ENCODE peak calls at places on chromosomes 16 and 17, in four cellular contexts. M is IMR-90; H is CD4-positive, CD25-positive, alpha-beta regulatory T cell; K is dorsolateral prefrontal cortex. R is an unnamed sample.

GRCh38 chr16:50378417-50378816 is 9.6 kb upstream of the BRD7 start:
- DNase-seq in H (no peak), K (no peak), M (no peak), R (no peak)

GRCh38 chr17:43880420-43880991 is 26.8 kb downstream of the MPP2 start:
- DNase-seq in H (peak; percentile 15), K (no peak), M (no peak), R (no peak)

GRCh38 chr17:41484920-41485904 is 4.3 kb upstream of the KRT35 start:
- DNase-seq in H (no peak), M (no peak), K (no peak), R (no peak)

GRCh38 chr16:70481929-70482536 is 27.6 kb downstream of the FCSK start:
- DNase-seq in K (no peak), H (no peak), M (peak; percentile 57), R (no peak)

GRCh38 chr17:3796110-3796821 is 4.7 kb downstream of the ITGAE start:
- DNase-seq in K (no peak), M (no peak), H (peak; percentile 68), R (no peak)

GRCh38 chr16:55912022-55912421 is 36.8 kb upstream of the CES5A start:
- DNase-seq in M (no peak), H (no peak), K (peak; percentile 31), R (no peak)

GRCh38 chr17:67378444-67379250 is 1.6 kb downstream of the PITPNC1 start:
- DNase-seq in K (peak; percentile 55), H (peak; percentile 83), M (peak; percentile 82), R (no peak)

GRCh38 chr17:10046786-10047609 is 141.9 kb upstream of the RCVRN start:
- DNase-seq in H (no peak), M (no peak), K (no peak), R (no peak)

GRCh38 chr17:42467889-42468288 is 9.2 kb downstream of the ATP6V0A1 start:
- DNase-seq in H (no peak), K (no peak), M (no peak), R (no peak)

GRCh38 chr16:19578378-19578851 is 22.9 kb downstream of the VPS35L start:
- DNase-seq in K (peak; percentile 66), M (no peak), H (no peak), R (no peak)

GRCh38 chr17:31431098-31431794 is 39.8 kb downstream of the RAB11FIP4 start:
- DNase-seq in M (no peak), H (no peak), K (no peak), R (no peak)

GRCh38 chr17:49882434-49882833 is 34.6 kb upstream of the TAC4 start:
- DNase-seq in M (no peak), H (no peak), K (no peak), R (no peak)

GRCh38 chr17:337453-337852 is 15.2 kb downstream of the RPH3AL start:
- DNase-seq in K (no peak), M (no peak), H (no peak), R (no peak)

GRCh38 chr16:12096828-12097522 is 120.4 kb downstream of the SNX29 start:
- DNase-seq in M (no peak), K (no peak), H (no peak), R (no peak)

GRCh38 chr16:4391635-4392381 is 20.2 kb downstream of the VASN start:
- DNase-seq in M (no peak), H (no peak), K (no peak), R (no peak)

GRCh38 chr16:12225816-12226480 is 249.4 kb downstream of the SNX29 start:
- DNase-seq in M (peak; percentile 53), H (no peak), K (no peak), R (no peak)

GRCh38 chr16:70553645-70554044 is 30.0 kb downstream of the SF3B3 start:
- DNase-seq in K (no peak), M (peak; percentile 94), H (no peak), R (no peak)

GRCh38 chr16:83887088-83887487 is 11.8 kb upstream of the MLYCD start:
- DNase-seq in M (no peak), H (no peak), K (peak; percentile 53), R (no peak)

GRCh38 chr17:3894927-3895343 is 2.1 kb upstream of the CAMKK1 start:
- DNase-seq in H (no peak), K (no peak), M (peak; percentile 47), R (no peak)

GRCh38 chr16:67053767-67054334 is 24.9 kb downstream of the CBFB start:
- DNase-seq in M (no peak), K (no peak), H (no peak), R (no peak)

GRCh38 chr16:55563797-55564196 is 2.7 kb upstream of the CAPNS2 start:
- DNase-seq in M (no peak), H (no peak), K (no peak), R (no peak)

GRCh38 chr16:35598696-35599332 is 2139.4 kb downstream of the TP53TG3F start:
- DNase-seq in K (no peak), M (no peak), H (no peak), R (no peak)

GRCh38 chr16:62408760-62409159 is 372.5 kb upstream of the CDH8 start:
- DNase-seq in K (no peak), M (no peak), H (no peak), R (no peak)

GRCh38 chr17:49994085-49995054 is 654 bp downstream of the DLX3 start:
- DNase-seq in M (no peak), H (no peak), K (no peak), R (no peak)

GRCh38 chr17:41967141-41967920 is 736 bp downstream of the CNP start:
- DNase-seq in M (no peak), H (peak; percentile 33), K (peak; percentile 95), R (no peak)

DNA sequence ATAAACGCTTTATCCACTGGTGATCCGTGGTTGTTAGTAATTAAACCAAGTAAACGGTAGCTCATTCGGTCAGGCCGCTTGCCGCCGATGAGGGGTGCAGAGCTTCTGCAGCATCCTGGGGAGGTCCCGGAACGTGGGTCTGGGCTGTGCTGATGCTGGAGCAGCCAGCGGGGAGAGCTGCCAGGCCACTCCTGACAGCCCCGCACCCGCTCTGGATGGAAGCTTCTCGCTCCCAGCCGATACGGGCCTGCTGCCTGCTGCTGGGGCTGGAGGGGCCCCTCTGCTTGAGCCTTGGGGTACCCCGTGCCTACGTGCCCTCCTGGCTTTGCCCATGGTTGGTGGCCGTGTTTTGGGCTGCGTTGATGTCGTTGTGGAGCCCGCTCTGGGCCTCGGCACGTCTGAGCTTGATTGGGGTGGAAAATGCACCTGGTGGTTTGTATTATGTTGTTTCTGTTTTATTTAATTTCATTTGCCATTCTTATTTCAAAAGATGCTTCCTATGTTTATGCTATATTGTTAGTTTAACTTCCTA is 41.5 kb upstream of the ZNF750 start:
- DNase-seq in M (no peak), H (no peak), K (no peak), R (no peak)
- H3K27ac ChIP-seq in M (no peak overlapping the region), H (peak overlapping the region; percentile 85), K (peak overlapping the region; percentile 20), R (no peak overlapping the region)

GRCh38 chr16:72848759-72849664 is 198.9 kb downstream of the ZFHX3 start:
- DNase-seq in M (peak; percentile 89), K (peak; percentile 57), H (no peak), R (no peak)

GRCh38 chr16:72848045-72848410 is 199.9 kb downstream of the ZFHX3 start:
- DNase-seq in K (no peak), H (no peak), M (no peak), R (no peak)

GRCh38 chr16:72847187-72848044 is 200.5 kb downstream of the ZFHX3 start:
- DNase-seq in K (no peak), H (no peak), M (peak; percentile 36), R (no peak)

GRCh38 chr16:72850863-72851262 is 197.1 kb downstream of the ZFHX3 start:
- DNase-seq in H (no peak), K (no peak), M (peak; percentile 80), R (no peak)

DNA sequence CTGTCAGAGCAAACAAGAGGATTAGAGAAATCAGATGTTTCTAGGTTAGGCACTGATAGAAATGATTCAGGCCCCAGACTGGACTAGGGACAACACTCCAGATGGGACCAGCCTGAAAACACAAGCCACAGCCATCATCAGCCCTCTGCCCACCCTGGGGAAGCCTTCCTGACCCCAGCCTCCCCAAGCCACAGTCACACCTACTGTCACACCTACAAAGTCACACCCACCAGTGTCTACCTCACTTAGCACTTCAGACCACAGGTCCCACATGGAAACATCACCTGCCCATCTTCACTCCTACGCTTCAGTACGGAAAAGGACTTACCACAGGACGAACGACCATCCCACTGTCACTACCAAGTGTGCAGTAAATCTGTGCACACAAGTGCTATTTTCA is 197.9 kb downstream of the ZFHX3 start:
- DNase-seq in H (no peak), M (no peak), K (no peak), R (no peak)
- H3K27ac ChIP-seq in H (no peak overlapping the region), M (no peak overlapping the region), K (peak overlapping the region; percentile 53), R (no peak overlapping the region)

GRCh38 chr16:73215482-73216377 is 167.8 kb upstream of the ZFHX3 start:
- DNase-seq in H (no peak), K (no peak), M (peak; percentile 83), R (no peak)
- H3K27ac ChIP-seq in H (no peak overlapping the region), K (no peak overlapping the region), M (peak overlapping the region; percentile 85), R (peak overlapping the region; percentile 70)

GRCh38 chr16:24075929-24076716 is 180.0 kb upstream of the CACNG3 start:
- DNase-seq in H (no peak), K (no peak), M (no peak), R (no peak)

GRCh38 chr16:24073321-24073720 is 182.8 kb upstream of the CACNG3 start:
- DNase-seq in K (no peak), M (no peak), H (no peak), R (no peak)

GRCh38 chr16:24071990-24072389 is 184.1 kb upstream of the CACNG3 start:
- DNase-seq in H (no peak), K (no peak), M (no peak), R (no peak)

GRCh38 chr16:24075302-24075701 is 180.8 kb upstream of the CACNG3 start:
- DNase-seq in M (no peak), H (no peak), K (no peak), R (no peak)

DNA sequence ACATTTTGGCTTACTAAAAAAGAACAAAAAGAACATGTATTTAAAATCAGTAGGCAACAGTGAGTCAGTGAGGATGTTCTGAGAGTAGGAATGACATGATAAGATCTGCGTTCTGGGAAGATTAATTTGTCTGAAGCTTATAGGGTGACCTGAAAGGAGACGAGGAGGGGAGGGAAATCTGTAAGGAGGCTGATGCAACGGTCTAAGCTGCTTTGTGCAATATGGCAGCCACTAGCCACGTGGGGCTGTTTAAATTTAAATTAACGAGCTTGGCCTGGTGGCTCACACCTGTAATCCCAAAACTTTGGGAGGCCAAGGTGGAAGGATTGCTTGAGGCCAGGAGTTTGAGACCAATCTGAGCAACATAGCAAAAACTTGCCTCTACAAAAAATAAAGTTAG is 181.6 kb upstream of the CACNG3 start:
- DNase-seq in H (no peak), M (no peak), K (no peak), R (no peak)
- H3K27ac ChIP-seq in H (no peak overlapping the region), M (no peak overlapping the region), K (no peak overlapping the region), R (no peak overlapping the region)

DNA sequence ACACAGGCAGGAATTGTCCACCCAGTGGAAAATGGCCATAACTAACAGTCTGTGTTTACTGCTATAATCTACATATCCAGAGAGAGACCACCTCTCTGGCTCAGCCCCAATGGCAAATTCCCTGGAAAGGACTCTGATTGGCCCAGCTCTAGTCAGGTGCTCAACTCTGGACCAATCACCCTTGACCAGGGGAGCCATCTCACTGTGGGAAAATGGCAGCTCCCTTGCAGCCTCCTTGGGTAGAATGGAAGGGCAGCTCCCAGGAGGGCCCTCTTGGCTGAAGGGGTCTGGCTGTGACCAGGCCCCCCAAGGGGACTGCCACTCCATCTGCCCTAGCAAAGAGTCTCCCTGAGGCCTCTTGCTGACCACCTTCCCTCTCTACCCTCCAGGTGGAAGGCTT is 3.1 kb downstream of the ALOX15B start:
- DNase-seq in H (no peak), K (no peak), M (no peak), R (no peak)
- H3K27ac ChIP-seq in H (no peak overlapping the region), K (no peak overlapping the region), M (no peak overlapping the region), R (no peak overlapping the region)

R was measured in SK-N-MC.